ENCODE peak calls at places on chromosomes 11 and 22, in eight cellular contexts. One of them, this sample, is unnamed.

GRCh38 chr11:88357323-88358039 is 19.9 kb upstream of the CTSC start:
- DNase-seq in AG08396: no peak
- DNase-seq in cardiac muscle cell: no peak
- DNase-seq in type B pancreatic cell: no peak
- DNase-seq in NCI-H1436 treated with DMSO at 0.1 percent for 48 hours: no peak
- DNase-seq in spleen: no peak
- DNase-seq in SJSA1: peak
- DNase-seq in nucleus accumbens: no peak
- DNase-seq in this sample: no peak

GRCh38 chr11:72598901-72599300 is 75.3 kb downstream of the PDE2A start:
- DNase-seq in NCI-H1436 treated with DMSO at 0.1 percent for 48 hours: no peak
- DNase-seq in SJSA1: no peak
- DNase-seq in spleen: no peak
- DNase-seq in cardiac muscle cell: peak
- DNase-seq in AG08396: peak
- DNase-seq in nucleus accumbens: no peak
- DNase-seq in type B pancreatic cell: no peak
- DNase-seq in this sample: no peak

GRCh38 chr22:49181942-49182341 is 645.7 kb downstream of the BRD1 start:
- DNase-seq in cardiac muscle cell: no peak
- DNase-seq in nucleus accumbens: no peak
- DNase-seq in NCI-H1436 treated with DMSO at 0.1 percent for 48 hours: no peak
- DNase-seq in SJSA1: no peak
- DNase-seq in spleen: peak
- DNase-seq in AG08396: no peak
- DNase-seq in type B pancreatic cell: no peak
- DNase-seq in this sample: no peak

GRCh38 chr11:16286095-16286494 is 70.3 kb downstream of the SOX6 start:
- DNase-seq in AG08396: no peak
- DNase-seq in spleen: no peak
- DNase-seq in cardiac muscle cell: no peak
- DNase-seq in nucleus accumbens: no peak
- DNase-seq in type B pancreatic cell: no peak
- DNase-seq in NCI-H1436 treated with DMSO at 0.1 percent for 48 hours: no peak
- DNase-seq in SJSA1: no peak
- DNase-seq in this sample: no peak

GRCh38 chr11:106697058-106697457 is 321.2 kb downstream of the GUCY1A2 start:
- DNase-seq in type B pancreatic cell: no peak
- DNase-seq in cardiac muscle cell: no peak
- DNase-seq in NCI-H1436 treated with DMSO at 0.1 percent for 48 hours: no peak
- DNase-seq in SJSA1: no peak
- DNase-seq in AG08396: no peak
- DNase-seq in spleen: no peak
- DNase-seq in nucleus accumbens: no peak
- DNase-seq in this sample: no peak

GRCh38 chr11:64541131-64541530 is 49.9 kb upstream of the SLC22A12 start:
- DNase-seq in cardiac muscle cell: no peak
- DNase-seq in nucleus accumbens: no peak
- DNase-seq in type B pancreatic cell: no peak
- DNase-seq in AG08396: no peak
- DNase-seq in spleen: peak
- DNase-seq in NCI-H1436 treated with DMSO at 0.1 percent for 48 hours: no peak
- DNase-seq in SJSA1: no peak
- DNase-seq in this sample: no peak

GRCh38 chr11:129090056-129090455 is 102.1 kb downstream of the ARHGAP32 start:
- DNase-seq in NCI-H1436 treated with DMSO at 0.1 percent for 48 hours: no peak
- DNase-seq in nucleus accumbens: no peak
- DNase-seq in SJSA1: no peak
- DNase-seq in AG08396: no peak
- DNase-seq in type B pancreatic cell: no peak
- DNase-seq in cardiac muscle cell: no peak
- DNase-seq in spleen: no peak
- DNase-seq in this sample: no peak

GRCh38 chr11:116993599-116993998 is 104.6 kb downstream of the SIK3 start:
- DNase-seq in type B pancreatic cell: no peak
- DNase-seq in NCI-H1436 treated with DMSO at 0.1 percent for 48 hours: no peak
- DNase-seq in nucleus accumbens: peak
- DNase-seq in SJSA1: no peak
- DNase-seq in spleen: no peak
- DNase-seq in cardiac muscle cell: no peak
- DNase-seq in AG08396: no peak
- DNase-seq in this sample: no peak

GRCh38 chr22:42397332-42398246 is 34.6 kb downstream of the NFAM1 start:
- DNase-seq in NCI-H1436 treated with DMSO at 0.1 percent for 48 hours: no peak
- DNase-seq in SJSA1: no peak
- DNase-seq in nucleus accumbens: no peak
- DNase-seq in AG08396: no peak
- DNase-seq in spleen: peak
- DNase-seq in cardiac muscle cell: no peak
- DNase-seq in type B pancreatic cell: no peak
- DNase-seq in this sample: no peak

GRCh38 chr11:134510171-134510570 is 98.1 kb upstream of the B3GAT1 start:
- DNase-seq in spleen: no peak
- DNase-seq in nucleus accumbens: no peak
- DNase-seq in cardiac muscle cell: no peak
- DNase-seq in type B pancreatic cell: no peak
- DNase-seq in NCI-H1436 treated with DMSO at 0.1 percent for 48 hours: no peak
- DNase-seq in SJSA1: no peak
- DNase-seq in AG08396: no peak
- DNase-seq in this sample: no peak

GRCh38 chr11:34637303-34637702 is 16.4 kb downstream of the EHF start:
- DNase-seq in cardiac muscle cell: no peak
- DNase-seq in type B pancreatic cell: no peak
- DNase-seq in nucleus accumbens: no peak
- DNase-seq in AG08396: no peak
- DNase-seq in spleen: no peak
- DNase-seq in SJSA1: no peak
- DNase-seq in NCI-H1436 treated with DMSO at 0.1 percent for 48 hours: no peak
- DNase-seq in this sample: no peak

GRCh38 chr11:69538840-69539239 is 57.4 kb downstream of the LINC01488 start:
- DNase-seq in spleen: peak
- DNase-seq in SJSA1: no peak
- DNase-seq in AG08396: no peak
- DNase-seq in nucleus accumbens: no peak
- DNase-seq in NCI-H1436 treated with DMSO at 0.1 percent for 48 hours: no peak
- DNase-seq in cardiac muscle cell: no peak
- DNase-seq in type B pancreatic cell: no peak
- DNase-seq in this sample: peak

GRCh38 chr11:944711-945470 is 19.2 kb downstream of the AP2A2 start:
- DNase-seq in nucleus accumbens: no peak
- DNase-seq in cardiac muscle cell: peak
- DNase-seq in AG08396: no peak
- DNase-seq in type B pancreatic cell: no peak
- DNase-seq in SJSA1: no peak
- DNase-seq in NCI-H1436 treated with DMSO at 0.1 percent for 48 hours: no peak
- DNase-seq in spleen: no peak
- DNase-seq in this sample: no peak

GRCh38 chr11:134287561-134287960 is 11.4 kb downstream of the GLB1L3 start:
- DNase-seq in spleen: no peak
- DNase-seq in AG08396: no peak
- DNase-seq in cardiac muscle cell: no peak
- DNase-seq in nucleus accumbens: no peak
- DNase-seq in NCI-H1436 treated with DMSO at 0.1 percent for 48 hours: no peak
- DNase-seq in SJSA1: no peak
- DNase-seq in type B pancreatic cell: no peak
- DNase-seq in this sample: no peak

GRCh38 chr11:71425851-71426250 is 22.3 kb downstream of the DHCR7 start:
- DNase-seq in AG08396: no peak
- DNase-seq in type B pancreatic cell: no peak
- DNase-seq in nucleus accumbens: no peak
- DNase-seq in SJSA1: no peak
- DNase-seq in NCI-H1436 treated with DMSO at 0.1 percent for 48 hours: no peak
- DNase-seq in spleen: no peak
- DNase-seq in cardiac muscle cell: no peak
- DNase-seq in this sample: peak

GRCh38 chr22:47798229-47798628 is 1035.8 kb downstream of the TBC1D22A start:
- DNase-seq in spleen: peak
- DNase-seq in cardiac muscle cell: no peak
- DNase-seq in type B pancreatic cell: peak
- DNase-seq in SJSA1: no peak
- DNase-seq in nucleus accumbens: no peak
- DNase-seq in NCI-H1436 treated with DMSO at 0.1 percent for 48 hours: no peak
- DNase-seq in AG08396: no peak
- DNase-seq in this sample: peak